ENCODE peak calls at places on chromosome 19, in four cellular contexts. H is T-helper 17 cell, U is fibroblast of lung, M is astrocyte of the cerebellum. S is an unnamed sample.

GRCh38 chr19:53509845-53510244 is 28.1 kb upstream of the ZNF331 start:
- DNase-seq in H (no peak), U (no peak), M (no peak), S (no peak)

GRCh38 chr19:2923510-2923909 is 21.3 kb downstream of the ZNF77 start:
- DNase-seq in M (peak; percentile 59), U (peak; percentile 51), H (no peak), S (no peak)

GRCh38 chr19:8137425-8137824 is 12.0 kb downstream of the FBN3 start:
- DNase-seq in U (no peak), H (no peak), M (no peak), S (no peak)

GRCh38 chr19:883661-884211 is 9.3 kb downstream of the MED16 start:
- DNase-seq in U (no peak), H (no peak), M (no peak), S (no peak)

GRCh38 chr19:778910-779653 is 18.2 kb upstream of the PTBP1 start:
- DNase-seq in M (peak; percentile 76), U (peak; percentile 97), H (no peak), S (no peak)

GRCh38 chr19:3687774-3688706 is 12.2 kb downstream of the PIP5K1C start:
- DNase-seq in U (no peak), H (no peak), M (no peak), S (no peak)

GRCh38 chr19:1395194-1396018 is 5.9 kb downstream of the GAMT start:
- DNase-seq in H (no peak), U (no peak), M (no peak), S (no peak)

GRCh38 chr19:55703790-55704215 is 28.8 kb downstream of the EPN1 start:
- DNase-seq in U (peak; percentile 20), M (no peak), H (no peak), S (no peak)

GRCh38 chr19:32676186-32676894 is 692 bp downstream of the RGS9BP start:
- DNase-seq in U (no peak), H (peak; percentile 16), M (no peak), S (no peak)

GRCh38 chr19:54551293-54551692 is 22.3 kb upstream of the LILRA2 start:
- DNase-seq in M (no peak), U (no peak), H (no peak), S (no peak)

GRCh38 chr19:20165971-20166592 is 932 bp upstream of the ZNF486 start:
- DNase-seq in M (no peak), H (no peak), U (no peak), S (no peak)

GRCh38 chr19:19444694-19445155 is 39.2 kb downstream of the GATAD2A start:
- DNase-seq in H (no peak), M (no peak), U (no peak), S (no peak)

GRCh38 chr19:5046339-5047039 is 77.6 kb downstream of the KDM4B start:
- DNase-seq in H (no peak), M (no peak), U (no peak), S (no peak)

GRCh38 chr19:53696951-53697350 is 65.2 kb downstream of the DPRX start:
- DNase-seq in H (no peak), U (no peak), M (no peak), S (no peak)

S was measured in effector CD4-positive, alpha-beta T cell.